ENCODE peak calls at places on chromosome 1, in four cellular contexts. N, L, C and O are unnamed samples.

GRCh38 chr1:228827026-228827425 is 91.7 kb downstream of the RHOU start:
- DNase-seq in N (no peak), L (no peak), C (no peak), O (no peak)

GRCh38 chr1:168441745-168442144 is 102.1 kb downstream of the XCL2 start:
- DNase-seq in N (no peak), L (no peak), C (no peak), O (no peak)

GRCh38 chr1:184507604-184508289 is 120.9 kb downstream of the C1orf21 start:
- DNase-seq in N (no peak), L (no peak), C (no peak), O (no peak)

GRCh38 chr1:87243573-87243972 is 85.1 kb upstream of the LMO4 start:
- DNase-seq in N (no peak), L (no peak), C (no peak), O (no peak)

GRCh38 chr1:172935062-172935592 is 115.6 kb downstream of the TNFSF18 start:
- DNase-seq in N (no peak), L (no peak), C (no peak), O (no peak)

GRCh38 chr1:186812560-186812959 is 16.2 kb upstream of the PLA2G4A start:
- DNase-seq in N (no peak), L (no peak), C (no peak), O (no peak)

GRCh38 chr1:58652351-58653184 is 47.3 kb downstream of the MYSM1 start:
- DNase-seq in N (peak), L (peak), C (peak), O (peak)

GRCh38 chr1:197919523-197920301 is 2.5 kb downstream of the LHX9 start:
- DNase-seq in N (no peak), L (peak), C (no peak), O (no peak)

GRCh38 chr1:234927968-234928635 is 200.5 kb downstream of the TOMM20 start:
- DNase-seq in N (no peak), L (no peak), C (no peak), O (no peak)

GRCh38 chr1:36755313-36756230 is 272.9 kb upstream of the CSF3R start:
- DNase-seq in N (no peak), L (no peak), C (no peak), O (no peak)

GRCh38 chr1:39081266-39082139 is 55.4 kb downstream of the NDUFS5 start:
- DNase-seq in N (peak), L (peak), C (no peak), O (no peak)

GRCh38 chr1:154880651-154881050 is 10.6 kb upstream of the KCNN3 start:
- DNase-seq in N (no peak), L (no peak), C (no peak), O (no peak)

GRCh38 chr1:245480393-245481120 is 325.8 kb downstream of the KIF26B start:
- DNase-seq in N (no peak), L (no peak), C (no peak), O (no peak)

DNA sequence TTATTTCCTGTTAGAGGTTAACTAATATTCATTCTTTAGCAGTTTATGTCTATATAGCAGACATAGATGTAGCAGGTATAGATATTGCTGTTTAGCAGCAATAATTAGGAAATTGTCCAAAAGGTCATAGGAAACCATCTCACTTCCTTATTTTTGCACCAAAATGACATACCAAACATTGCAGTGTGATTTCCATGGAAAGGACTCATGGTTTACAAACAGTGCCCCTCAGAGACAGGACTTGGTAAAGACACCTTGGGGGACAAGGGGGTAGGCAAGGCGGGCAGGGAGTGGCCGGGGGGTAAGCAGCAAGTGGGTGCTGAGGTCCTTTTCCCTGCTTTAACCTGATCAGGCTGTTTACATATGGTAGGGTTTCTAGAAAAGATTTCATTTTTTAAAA is 30.5 kb downstream of the BATF3 start:
- DNase-seq in N (no peak), L (no peak), C (peak), O (no peak)
- TF ChIP-seq CTCF in N (peak), L (peak), C (peak), O (no peak)

GRCh38 chr1:225974454-225974853 is 24.7 kb downstream of the SDE2 start:
- DNase-seq in N (no peak), L (no peak), C (no peak), O (no peak)

GRCh38 chr1:225979421-225979820 is 19.7 kb downstream of the SDE2 start:
- DNase-seq in N (no peak), L (no peak), C (no peak), O (no peak)

GRCh38 chr1:225981714-225982113 is 17.4 kb downstream of the SDE2 start:
- DNase-seq in N (no peak), L (no peak), C (no peak), O (no peak)

GRCh38 chr1:225980005-225980404 is 19.1 kb downstream of the SDE2 start:
- DNase-seq in N (no peak), L (no peak), C (no peak), O (no peak)

GRCh38 chr1:225977937-225978748 is 21.0 kb downstream of the SDE2 start:
- DNase-seq in N (no peak), L (no peak), C (no peak), O (no peak)
- TF ChIP-seq CTCF in N (no peak), L (no peak), C (no peak), O (no peak)

GRCh38 chr1:8376358-8376840 is 58.5 kb downstream of the SLC45A1 start:
- DNase-seq in N (no peak), L (no peak), C (no peak), O (no peak)

GRCh38 chr1:8374356-8374755 is 56.4 kb downstream of the SLC45A1 start:
- DNase-seq in N (no peak), L (no peak), C (no peak), O (no peak)

GRCh38 chr1:8377382-8377928 is 59.5 kb downstream of the SLC45A1 start:
- DNase-seq in N (no peak), L (no peak), C (no peak), O (no peak)

GRCh38 chr1:8373547-8374270 is 55.8 kb downstream of the SLC45A1 start:
- DNase-seq in N (peak), L (no peak), C (no peak), O (no peak)

GRCh38 chr1:8374812-8375211 is 56.9 kb downstream of the SLC45A1 start:
- DNase-seq in N (no peak), L (no peak), C (peak), O (no peak)
- TF ChIP-seq CTCF in N (peak), L (no peak), C (peak), O (no peak)

DNA sequence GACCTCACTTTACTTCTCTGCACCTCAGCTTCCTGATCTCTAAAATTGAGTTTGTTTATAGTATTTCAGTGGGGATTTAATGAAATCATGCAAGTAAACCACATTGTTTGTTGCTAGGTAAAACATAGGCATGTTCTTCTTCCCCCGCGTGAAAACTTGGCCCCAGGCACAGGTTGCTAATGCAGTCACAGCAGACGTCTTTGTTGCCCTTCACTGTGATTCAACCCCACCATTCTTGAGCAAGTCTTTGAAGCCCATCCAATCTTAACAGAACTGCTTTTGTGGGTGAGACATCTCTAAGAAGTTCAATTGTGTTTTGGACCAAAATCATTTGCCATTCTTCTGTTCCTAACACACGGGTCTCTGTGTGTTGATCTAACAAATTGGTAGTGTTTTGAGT is 185.5 kb downstream of the ZNF281 start:
- DNase-seq in N (no peak), L (no peak), C (no peak), O (no peak)
- TF ChIP-seq CTCF in N (no peak), L (no peak), C (no peak), O (no peak)

GRCh38 chr1:101993703-101994102 is 3.0 kb downstream of the OLFM3 start:
- DNase-seq in N (no peak), L (no peak), C (no peak), O (no peak)
- TF ChIP-seq CTCF in N (no peak), L (no peak), C (peak), O (no peak)

GRCh38 chr1:34899471-34899870 is 30.0 kb downstream of the DLGAP3 start:
- DNase-seq in N (no peak), L (no peak), C (no peak), O (no peak)

GRCh38 chr1:34898220-34898820 is 31.1 kb downstream of the DLGAP3 start:
- DNase-seq in N (no peak), L (no peak), C (no peak), O (no peak)

GRCh38 chr1:34899906-34900305 is 29.5 kb downstream of the DLGAP3 start:
- DNase-seq in N (no peak), L (no peak), C (no peak), O (no peak)

GRCh38 chr1:34900775-34901502 is 28.5 kb downstream of the DLGAP3 start:
- DNase-seq in N (no peak), L (no peak), C (no peak), O (no peak)

GRCh38 chr1:34896612-34897011 is 32.8 kb downstream of the DLGAP3 start:
- DNase-seq in N (no peak), L (no peak), C (no peak), O (no peak)
- TF ChIP-seq CTCF in N (no peak), L (no peak), C (peak), O (no peak)